ENCODE peak calls at places on chromosomes 6 and 20, in six cellular contexts. D is transverse colon, V is prostate gland, F is body of pancreas, M is IMR-90, E is esophagus muscularis mucosa. J is an unnamed sample. For H3K4me1 and H3K27me3, the result is how much of the 10 kb centered on the place peaks cover.

GRCh38 chr6:143973097-143973979 is 34.7 kb downstream of the PLAGL1 start:
- DNase-seq in D (no peak), V (no peak), F (no peak), M (no peak), E (no peak), J (no peak)

GRCh38 chr6:122130026-122130348 is 269.5 kb upstream of the HSF2 start:
- DNase-seq in D (no peak), V (no peak), F (no peak), M (no peak), E (no peak), J (no peak)

GRCh38 chr20:57061058-57061900 is 205.2 kb downstream of the BMP7 start:
- DNase-seq in D (no peak), V (peak), F (no peak), M (no peak), E (no peak), J (no peak)

GRCh38 chr20:32150291-32150848 is 40.9 kb downstream of the TM9SF4 start:
- DNase-seq in D (no peak), V (no peak), F (no peak), M (no peak), E (no peak), J (no peak)

GRCh38 chr6:22146581-22147468 is 150.0 kb downstream of the PRL start:
- DNase-seq in D (no peak), V (no peak), F (no peak), M (no peak), E (no peak), J (no peak)

GRCh38 chr20:50588034-50588736 is 78.0 kb downstream of the PTPN1 start:
- DNase-seq in D (peak), V (peak), F (peak), M (peak), E (no peak), J (peak)

GRCh38 chr6:133553652-133554051 is 312.5 kb downstream of the EYA4 start:
- DNase-seq in D (peak), V (peak), F (peak), M (peak), E (no peak), J (peak)

GRCh38 chr6:119497988-119498727 is 148.6 kb upstream of the MAN1A1 start:
- DNase-seq in D (no peak), V (no peak), F (no peak), M (no peak), E (no peak), J (no peak)

GRCh38 chr6:73349311-73349710 is 4.8 kb downstream of the DPPA5 start:
- DNase-seq in D (no peak), V (no peak), F (no peak), M (no peak), E (no peak), J (no peak)

GRCh38 chr6:161949531-161949930 is 675.7 kb upstream of the AGPAT4 start:
- DNase-seq in D (no peak), V (no peak), F (no peak), M (no peak), E (no peak), J (no peak)

GRCh38 chr20:34701405-34702085 is 2.6 kb upstream of the TP53INP2 start:
- DNase-seq in D (no peak), V (no peak), F (no peak), M (no peak), E (no peak), J (no peak)

GRCh38 chr6:136600818-136601217 is 50.6 kb upstream of the MAP7 start:
- DNase-seq in D (no peak), V (no peak), F (no peak), M (peak), E (no peak), J (no peak)

GRCh38 chr20:46657618-46658017 is 6.4 kb upstream of the SLC13A3 start:
- DNase-seq in D (no peak), V (no peak), F (no peak), M (no peak), E (no peak), J (peak)

GRCh38 chr6:31586596-31586995 is 519 bp downstream of the LST1 start:
- DNase-seq in D (peak), V (no peak), F (no peak), M (no peak), E (no peak), J (no peak)

GRCh38 chr6:8017705-8018104 is 46.5 kb downstream of the BLOC1S5 start:
- DNase-seq in D (no peak), V (no peak), F (no peak), M (no peak), E (no peak), J (no peak)
- TF ChIP-seq POLR2A in D (no peak), V (no peak), F (no peak), M (no peak), E (no peak), J (no peak)

GRCh38 chr20:25251558-25251957 is 3.7 kb downstream of the PYGB start:
- DNase-seq in D (peak), V (no peak), F (no peak), M (no peak), E (no peak), J (peak)

GRCh38 chr20:25249198-25249931 is 1.5 kb downstream of the PYGB start:
- DNase-seq in D (peak), V (peak), F (no peak), M (peak), E (no peak), J (no peak)

GRCh38 chr20:25250508-25250907 is 2.6 kb downstream of the PYGB start:
- DNase-seq in D (peak), V (no peak), F (no peak), M (peak), E (no peak), J (no peak)

GRCh38 chr20:25252226-25252625 is 4.3 kb downstream of the PYGB start:
- DNase-seq in D (peak), V (no peak), F (no peak), M (no peak), E (no peak), J (no peak)

GRCh38 chr20:25251019-25251418 is 3.1 kb downstream of the PYGB start:
- DNase-seq in D (peak), V (no peak), F (no peak), M (no peak), E (no peak), J (no peak)
- H3K4me1 ChIP-seq in D (half or more), V (under half), F (half or more), M (under half), E (half or more), J (under half)

GRCh38 chr6:156308604-156309003 is 468.6 kb upstream of the ARID1B start:
- DNase-seq in D (no peak), V (no peak), F (no peak), M (no peak), E (no peak), J (no peak)

GRCh38 chr6:156309017-156309416 is 468.2 kb upstream of the ARID1B start:
- DNase-seq in D (no peak), V (no peak), F (no peak), M (no peak), E (no peak), J (no peak)

GRCh38 chr6:156310701-156311100 is 466.5 kb upstream of the ARID1B start:
- DNase-seq in D (no peak), V (no peak), F (no peak), M (no peak), E (no peak), J (no peak)

GRCh38 chr6:156316613-156317012 is 460.6 kb upstream of the ARID1B start:
- DNase-seq in D (no peak), V (no peak), F (peak), M (no peak), E (no peak), J (no peak)

GRCh38 chr6:156313037-156313436 is 464.1 kb upstream of the ARID1B start:
- DNase-seq in D (no peak), V (no peak), F (no peak), M (no peak), E (no peak), J (no peak)
- H3K27me3 ChIP-seq in D (under half), V (under half), F (under half), M (under half), E (under half), J (under half)

GRCh38 chr6:2999621-3000455 is at the start of gene NQO2:
- DNase-seq in D (peak), V (peak), F (peak), M (peak), E (peak), J (peak)
- TF ChIP-seq POLR2A in D (peak), V (peak), F (peak), M (peak), E (peak), J (peak)

GRCh38 chr6:158910484-158911075 is 89.4 kb downstream of the RSPH3 start:
- DNase-seq in D (no peak), V (peak), F (peak), M (no peak), E (no peak), J (no peak)

GRCh38 chr6:158907931-158908330 is 88.8 kb upstream of the EZR start:
- DNase-seq in D (no peak), V (peak), F (no peak), M (no peak), E (no peak), J (no peak)

GRCh38 chr6:158906926-158907325 is 87.8 kb upstream of the EZR start:
- DNase-seq in D (no peak), V (no peak), F (no peak), M (peak), E (no peak), J (no peak)

GRCh38 chr6:158909938-158910337 is 90.1 kb downstream of the RSPH3 start:
- DNase-seq in D (no peak), V (no peak), F (no peak), M (no peak), E (no peak), J (no peak)

GRCh38 chr6:158908596-158908995 is 89.4 kb upstream of the EZR start:
- DNase-seq in D (no peak), V (no peak), F (no peak), M (no peak), E (no peak), J (no peak)
- H3K4me1 ChIP-seq in D (under half), V (under half), F (under half), M (under half), E (under half), J (under half)

DNA sequence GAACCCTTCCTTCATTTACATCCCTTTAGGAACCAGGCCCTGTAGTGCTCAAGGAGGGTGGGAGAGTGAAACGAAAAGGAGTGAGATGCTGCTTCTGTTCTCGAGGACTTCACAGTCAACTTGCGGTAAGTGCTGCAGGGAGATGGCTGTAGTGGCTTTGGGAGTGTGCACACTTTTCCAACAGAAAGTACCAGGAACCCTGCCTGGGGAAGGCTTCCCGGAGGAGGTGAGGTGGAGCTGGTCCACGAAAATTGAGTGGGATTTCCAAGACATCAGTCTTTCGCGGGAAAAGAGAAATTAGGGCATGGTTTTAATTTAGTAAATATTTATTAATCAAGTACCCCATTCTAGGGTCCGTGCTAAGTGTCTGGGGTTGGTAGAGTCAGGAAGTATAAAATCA is 12.7 kb downstream of the TRIM31 start:
- DNase-seq in D (no peak), V (no peak), F (no peak), M (no peak), E (no peak), J (no peak)
- H3K27me3 ChIP-seq in D (half or more), V (under half), F (under half), M (half or more), E (under half), J (under half)

DNA sequence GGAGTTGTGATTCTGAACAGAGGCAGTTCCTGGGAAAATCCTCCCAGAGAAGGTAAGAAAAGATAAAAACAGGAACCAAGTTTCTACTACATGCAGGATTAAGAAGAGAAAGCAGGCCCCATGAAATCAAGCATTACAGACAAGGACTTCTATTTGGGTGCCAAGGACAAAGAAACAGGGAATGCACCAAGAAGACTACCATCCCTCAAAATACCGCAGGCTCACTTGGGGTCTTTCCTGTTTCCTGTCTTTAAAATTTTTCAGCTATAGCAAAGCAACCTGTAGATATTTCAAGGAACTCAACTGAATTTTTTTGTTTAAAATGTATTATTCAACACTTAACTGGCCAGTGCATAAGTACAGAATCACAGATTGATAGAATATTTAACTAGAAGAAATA is 107.5 kb downstream of the THEMIS start:
- DNase-seq in D (no peak), V (no peak), F (no peak), M (no peak), E (no peak), J (no peak)
- TF ChIP-seq POLR2A in D (no peak), V (no peak), F (no peak), M (no peak), E (no peak), J (no peak)

GRCh38 chr20:25296094-25297093 is 48.5 kb downstream of the PYGB start:
- DNase-seq in D (peak), V (no peak), F (peak), M (peak), E (no peak), J (no peak)
- H3K4me1 ChIP-seq in D (under half), V (under half), F (under half), M (under half), E (under half), J (under half)